ENCODE peak calls at places on chromosomes 2 and 18, in six cellular contexts. F, P, E, L, U and Q are unnamed samples.

GRCh38 chr2:176553685-176554106 is 284.5 kb downstream of the MTX2 start:
- DNase-seq in F (peak), P (peak), E (peak), L (peak), U (no peak), Q (peak)

GRCh38 chr18:76349067-76349715 is 145.9 kb downstream of the ZNF516 start:
- DNase-seq in F (peak), P (no peak), E (no peak), L (peak), U (peak), Q (no peak)

GRCh38 chr2:240925576-240926515 is 19.7 kb downstream of the CROCC2 start:
- DNase-seq in F (peak), P (peak), E (peak), L (peak), U (no peak), Q (peak)

GRCh38 chr2:33475381-33476099 is 909 bp upstream of the RASGRP3 start:
- DNase-seq in F (peak), P (peak), E (peak), L (peak), U (no peak), Q (peak)

GRCh38 chr2:172101008-172101706 is 1.5 kb downstream of the DLX2 start:
- DNase-seq in F (no peak), P (no peak), E (no peak), L (no peak), U (no peak), Q (no peak)

GRCh38 chr2:24702800-24703199 is 90.4 kb downstream of the PTRHD1 start:
- DNase-seq in F (no peak), P (no peak), E (no peak), L (no peak), U (no peak), Q (no peak)

GRCh38 chr18:76524900-76525698 is 30.1 kb upstream of the ZNF516 start:
- DNase-seq in F (no peak), P (no peak), E (peak), L (peak), U (no peak), Q (no peak)

GRCh38 chr2:239039479-239039861 is 191.6 kb downstream of the TWIST2 start:
- DNase-seq in F (peak), P (no peak), E (peak), L (no peak), U (no peak), Q (no peak)

GRCh38 chr2:119517433-119517832 is 6.8 kb downstream of the SCTR start:
- DNase-seq in F (no peak), P (no peak), E (no peak), L (peak), U (peak), Q (peak)

GRCh38 chr2:98664323-98664722 is 55.9 kb downstream of the UNC50 start:
- DNase-seq in F (no peak), P (no peak), E (no peak), L (no peak), U (no peak), Q (peak)

GRCh38 chr2:70890469-70891065 is 45.1 kb upstream of the ATP6V1B1 start:
- DNase-seq in F (no peak), P (no peak), E (no peak), L (no peak), U (no peak), Q (no peak)

GRCh38 chr2:85831735-85832134 is 57.1 kb downstream of the ST3GAL5 start:
- DNase-seq in F (no peak), P (no peak), E (no peak), L (no peak), U (no peak), Q (no peak)

GRCh38 chr18:31185551-31185950 is 22.9 kb upstream of the DSC1 start:
- DNase-seq in F (no peak), P (no peak), E (no peak), L (no peak), U (no peak), Q (no peak)

GRCh38 chr2:136531731-136532130 is 233.6 kb upstream of the THSD7B start:
- DNase-seq in F (no peak), P (no peak), E (no peak), L (no peak), U (no peak), Q (no peak)

GRCh38 chr2:120765911-120766757 is 30.5 kb downstream of the GLI2 start:
- DNase-seq in F (peak), P (peak), E (peak), L (peak), U (no peak), Q (peak)

GRCh38 chr2:204072443-204073324 is 136.1 kb downstream of the ICOS start:
- DNase-seq in F (no peak), P (no peak), E (no peak), L (peak), U (peak), Q (peak)

GRCh38 chr2:197198890-197199289 is 111.7 kb downstream of the ANKRD44 start:
- DNase-seq in F (no peak), P (peak), E (peak), L (peak), U (peak), Q (peak)

GRCh38 chr2:36013064-36013463 is 342.5 kb upstream of the CRIM1 start:
- DNase-seq in F (no peak), P (no peak), E (no peak), L (no peak), U (no peak), Q (no peak)

GRCh38 chr2:9715238-9715637 is 84.4 kb upstream of the YWHAQ start:
- DNase-seq in F (peak), P (no peak), E (no peak), L (no peak), U (no peak), Q (no peak)

GRCh38 chr18:28607991-28608390 is 431.1 kb upstream of the CDH2 start:
- DNase-seq in F (no peak), P (no peak), E (no peak), L (no peak), U (no peak), Q (no peak)

GRCh38 chr2:240786355-240786841 is 33.6 kb downstream of the KIF1A start:
- DNase-seq in F (peak), P (peak), E (peak), L (no peak), U (peak), Q (no peak)

GRCh38 chr2:66872056-66872821 is 437.3 kb downstream of the MEIS1 start:
- DNase-seq in F (no peak), P (no peak), E (no peak), L (no peak), U (no peak), Q (no peak)

GRCh38 chr2:120066708-120067547 is 54.1 kb downstream of the EPB41L5 start:
- DNase-seq in F (no peak), P (no peak), E (no peak), L (no peak), U (no peak), Q (no peak)

GRCh38 chr18:2009957-2010697 is 561.2 kb downstream of the METTL4 start:
- DNase-seq in F (no peak), P (no peak), E (no peak), L (no peak), U (no peak), Q (no peak)

GRCh38 chr2:12169060-12169406 is 422.6 kb downstream of the LPIN1 start:
- DNase-seq in F (peak), P (no peak), E (no peak), L (no peak), U (no peak), Q (peak)

GRCh38 chr2:60633615-60634014 is 80.2 kb upstream of the BCL11A start:
- DNase-seq in F (no peak), P (no peak), E (no peak), L (no peak), U (no peak), Q (no peak)

GRCh38 chr2:62292190-62292589 is 96.3 kb downstream of the B3GNT2 start:
- DNase-seq in F (no peak), P (no peak), E (no peak), L (peak), U (no peak), Q (peak)
- TF ChIP-seq POLR2AphosphoS5 in F (no peak), P (no peak), E (no peak), L (peak), U (no peak), Q (peak)

DNA sequence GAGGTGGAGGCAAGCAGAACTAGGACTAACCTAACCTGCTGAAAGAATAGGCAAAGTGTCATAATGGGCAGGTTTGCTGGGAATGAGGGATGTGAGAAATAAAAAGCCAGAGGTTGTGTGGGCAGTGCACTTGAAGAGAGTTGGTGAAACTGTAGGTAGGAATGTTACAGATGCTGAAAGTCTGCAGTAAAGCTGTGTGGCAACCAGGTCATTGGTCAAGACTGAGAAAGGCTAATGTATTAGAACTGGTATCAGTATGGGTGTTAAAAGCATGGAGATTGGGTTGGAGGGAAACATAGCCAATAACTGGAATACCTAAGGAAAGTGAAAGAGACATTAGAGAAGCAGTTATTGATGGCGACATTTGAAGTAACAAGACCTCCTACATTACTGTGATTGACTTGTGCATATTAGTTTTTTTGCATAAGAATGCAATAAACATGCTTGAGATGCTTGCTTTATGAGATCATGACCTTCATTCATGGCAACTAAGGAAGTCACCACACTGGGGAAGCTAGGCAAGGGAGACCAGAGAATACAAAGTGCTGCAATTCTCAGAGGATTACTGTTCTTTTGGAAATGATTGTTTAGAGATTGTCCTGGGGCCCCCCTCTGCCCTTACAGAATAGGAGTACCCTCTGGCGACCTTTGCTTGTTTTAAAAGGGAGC is 11.8 kb downstream of the GULP1 start:
- DNase-seq in F (no peak), P (no peak), E (no peak), L (no peak), U (no peak), Q (no peak)
- TF ChIP-seq POLR2AphosphoS5 in F (no peak), P (no peak), E (no peak), L (no peak), U (no peak), Q (no peak)

DNA sequence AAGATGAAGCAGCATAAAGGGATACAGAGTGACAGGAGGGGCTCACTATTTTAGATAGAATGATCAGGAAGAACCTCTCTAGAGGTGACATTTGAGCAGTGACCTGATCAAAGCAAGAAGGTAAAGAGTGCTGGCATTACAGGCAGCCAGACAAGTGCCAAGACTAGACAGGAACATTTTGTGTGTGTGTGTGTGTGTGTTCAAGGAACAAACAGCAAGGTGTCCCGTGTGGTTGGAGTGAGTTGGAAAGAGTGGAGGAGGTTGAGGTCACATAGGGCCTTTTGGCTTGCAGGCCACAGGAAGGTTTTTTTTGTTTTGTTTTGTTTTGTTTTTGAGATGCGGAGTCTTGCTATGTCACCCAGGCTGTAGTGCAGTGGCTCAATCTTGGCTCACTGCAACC is 25.7 kb downstream of the FZD5 start:
- DNase-seq in F (no peak), P (no peak), E (no peak), L (no peak), U (no peak), Q (no peak)
- TF ChIP-seq POLR2AphosphoS5 in F (no peak), P (no peak), E (no peak), L (no peak), U (no peak), Q (no peak)

DNA sequence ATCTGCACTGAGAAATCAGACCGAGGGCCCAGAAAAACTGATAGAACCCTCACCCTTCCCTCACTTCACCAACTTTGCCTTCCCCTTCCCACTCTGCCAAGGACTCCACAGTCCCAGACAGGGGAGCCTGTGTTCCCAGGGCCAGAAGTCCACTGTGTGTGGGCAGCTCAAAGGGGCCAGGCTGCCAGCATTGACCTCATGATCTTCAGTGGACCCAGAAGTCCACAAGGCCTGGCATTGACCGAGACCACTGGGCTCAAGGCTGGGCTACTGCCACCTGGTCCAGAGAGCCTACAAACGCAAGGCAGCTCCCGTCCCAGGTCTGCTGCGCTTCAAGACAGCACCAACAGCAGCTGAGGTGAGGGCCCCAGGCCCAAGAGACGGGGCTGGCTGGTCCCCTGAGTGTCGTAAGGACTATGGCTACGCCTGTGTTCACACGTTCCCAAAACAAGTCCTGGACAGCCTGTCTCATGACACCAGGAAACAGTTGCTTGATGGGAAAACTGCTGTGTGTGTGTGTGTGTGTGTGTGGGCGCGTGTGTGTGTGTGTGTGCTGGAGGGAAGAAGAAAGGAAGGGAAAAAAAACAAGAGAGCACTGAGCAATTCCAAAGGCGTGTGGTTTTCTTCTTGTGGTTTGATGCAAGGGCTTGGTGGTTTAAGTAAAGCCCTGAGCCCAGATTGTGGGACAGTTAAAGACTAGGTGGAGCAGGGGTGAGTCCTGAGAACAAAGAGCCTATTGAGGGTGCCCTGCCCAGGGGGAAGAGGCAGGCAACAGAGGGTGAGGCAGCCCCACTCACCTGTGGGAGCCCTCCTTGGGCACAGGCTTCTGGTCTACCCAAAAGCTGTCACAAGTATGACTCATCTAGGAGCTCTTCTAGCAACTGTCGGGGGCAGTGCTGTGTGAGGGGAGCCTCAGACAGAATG is 46.6 kb upstream of the ZBTB7C start:
- DNase-seq in F (no peak), P (no peak), E (no peak), L (peak), U (no peak), Q (no peak)
- TF ChIP-seq POLR2AphosphoS5 in F (no peak), P (no peak), E (no peak), L (no peak), U (no peak), Q (no peak)

GRCh38 chr2:160871953-160872352 is 288.3 kb upstream of the TANK start:
- DNase-seq in F (no peak), P (no peak), E (no peak), L (no peak), U (no peak), Q (no peak)

GRCh38 chr2:160868891-160869290 is 291.3 kb upstream of the TANK start:
- DNase-seq in F (no peak), P (no peak), E (no peak), L (no peak), U (no peak), Q (no peak)

GRCh38 chr2:160871096-160871495 is 289.1 kb upstream of the TANK start:
- DNase-seq in F (no peak), P (no peak), E (no peak), L (no peak), U (no peak), Q (no peak)

GRCh38 chr2:160869411-160869810 is 290.8 kb upstream of the TANK start:
- DNase-seq in F (no peak), P (no peak), E (no peak), L (no peak), U (no peak), Q (no peak)
- TF ChIP-seq POLR2AphosphoS5 in F (no peak), P (no peak), E (peak), L (peak), U (no peak), Q (no peak)

GRCh38 chr2:190649035-190649797 is at the start of gene NAB1:
- DNase-seq in F (peak), P (peak), E (peak), L (peak), U (peak), Q (peak)
- TF ChIP-seq POLR2AphosphoS5 in F (no peak), P (peak), E (peak), L (peak), U (no peak), Q (peak)

GRCh38 chr18:13139885-13140450 is 78.6 kb upstream of the LDLRAD4 start:
- DNase-seq in F (no peak), P (no peak), E (no peak), L (no peak), U (no peak), Q (no peak)
- TF ChIP-seq POLR2AphosphoS5 in F (no peak), P (no peak), E (no peak), L (no peak), U (no peak), Q (no peak)